ENCODE peak calls at places on chromosomes 1 and 21, in five cellular contexts. J is stimulated activated naive CD8-positive, alpha-beta T cell treated with anti-CD3 and anti-CD28 coated beads, Interleukin-15, Interleukin-2, amounts not matched to agents 100 U/mL and 50 U/mL, for 24 hours; Q is activated CD8-positive, alpha-beta memory T cell treated with anti-CD3 and anti-CD28 coated beads for 48 hours; D is right cardiac atrium; E is activated naive CD4-positive, alpha-beta T cell treated with anti-CD3 and anti-CD28 coated beads for 36 hours. M is an unnamed sample.

GRCh38 chr1:99784809-99785255 is 18.4 kb upstream of the FRRS1 start:
- DNase-seq in Q (no peak), D (no peak), J (no peak), E (no peak), M (no peak)

GRCh38 chr1:89911186-89911976 is 83.5 kb upstream of the ZNF326 start:
- DNase-seq in Q (no peak), J (no peak), E (no peak), D (no peak), M (no peak)

GRCh38 chr1:161367684-161368398 is at the start of gene CFAP126:
- DNase-seq in D (peak; percentile 69), E (peak; percentile 61), J (peak; percentile 33), Q (no peak), M (peak; percentile 81)

GRCh38 chr1:23810818-23811420 is 10.4 kb upstream of the GALE start:
- DNase-seq in D (peak; percentile 25), E (peak; percentile 66), J (peak; percentile 62), Q (no peak), M (no peak)

GRCh38 chr1:16986596-16987361 is 6.4 kb upstream of the MFAP2 start:
- DNase-seq in E (no peak), D (no peak), J (no peak), Q (no peak), M (no peak)

GRCh38 chr1:193211539-193211938 is 25.1 kb upstream of the B3GALT2 start:
- DNase-seq in Q (no peak), E (no peak), D (no peak), J (no peak), M (no peak)

GRCh38 chr1:216531308-216532239 is 108.3 kb upstream of the USH2A start:
- DNase-seq in J (no peak), E (no peak), D (no peak), Q (no peak), M (no peak)

GRCh38 chr1:1374068-1374860 is 743 bp downstream of the AURKAIP1 start:
- DNase-seq in J (no peak), D (no peak), E (no peak), Q (no peak), M (no peak)

GRCh38 chr1:39677645-39678044 is 5.7 kb upstream of the NT5C1A start:
- DNase-seq in E (no peak), Q (no peak), D (no peak), J (no peak), M (no peak)

GRCh38 chr1:27525296-27526271 is 35.6 kb upstream of the WASF2 start:
- DNase-seq in D (peak; percentile 83), J (peak; percentile 82), E (peak; percentile 83), Q (no peak), M (peak; percentile 59)

GRCh38 chr1:8815582-8816285 is 1.7 kb downstream of the RERE start:
- DNase-seq in J (no peak), D (no peak), E (no peak), Q (no peak), M (no peak)

GRCh38 chr1:156618853-156619581 is at the start of gene HAPLN2:
- DNase-seq in D (no peak), J (no peak), E (peak; percentile 45), Q (no peak), M (peak; percentile 47)

GRCh38 chr1:70333245-70333644 is 21.3 kb downstream of the ANKRD13C start:
- DNase-seq in E (no peak), D (no peak), J (no peak), Q (no peak), M (no peak)

GRCh38 chr1:29958271-29958670 is 721.9 kb downstream of the PTPRU start:
- DNase-seq in Q (no peak), J (no peak), E (no peak), D (no peak), M (no peak)

GRCh38 chr1:181459067-181459466 is 24.2 kb upstream of the CACNA1E start:
- DNase-seq in Q (no peak), D (no peak), E (no peak), J (no peak), M (no peak)

GRCh38 chr1:66359815-66360214 is 174.1 kb upstream of the SGIP1 start:
- DNase-seq in E (no peak), J (no peak), Q (no peak), D (no peak), M (no peak)

GRCh38 chr1:172203135-172203823 is 217.2 kb upstream of the C1orf105 start:
- DNase-seq in E (no peak), Q (no peak), D (no peak), J (no peak), M (no peak)

GRCh38 chr1:185311589-185312225 is 5.3 kb downstream of the IVNS1ABP start:
- DNase-seq in J (no peak), Q (no peak), D (no peak), E (no peak), M (no peak)

GRCh38 chr1:61139324-61140055 is 57.1 kb downstream of the NFIA start:
- DNase-seq in D (no peak), E (no peak), Q (no peak), J (no peak), M (no peak)

GRCh38 chr21:15775981-15776380 is 46.2 kb downstream of the USP25 start:
- DNase-seq in Q (no peak), J (no peak), D (no peak), E (no peak), M (no peak)

GRCh38 chr21:15742052-15742451 is 12.3 kb downstream of the USP25 start:
- DNase-seq in E (no peak), D (no peak), Q (no peak), J (no peak), M (no peak)

GRCh38 chr1:22399421-22400091 is 52.1 kb upstream of the ZBTB40 start:
- DNase-seq in J (no peak), D (no peak), Q (no peak), E (no peak), M (no peak)

GRCh38 chr1:248821101-248821500 is 4.6 kb downstream of the SH3BP5L start:
- DNase-seq in D (no peak), Q (no peak), J (no peak), E (no peak), M (no peak)

GRCh38 chr1:178724386-178724733 is 684 bp upstream of the RALGPS2 start:
- DNase-seq in E (no peak), J (no peak), Q (no peak), D (no peak), M (no peak)

GRCh38 chr1:97630281-97630680 is 290.6 kb downstream of the DPYD start:
- DNase-seq in E (no peak), Q (no peak), J (no peak), D (no peak), M (no peak)

GRCh38 chr1:15858069-15858670 is 10.7 kb downstream of the SPEN start:
- DNase-seq in E (no peak), D (no peak), Q (no peak), J (no peak), M (no peak)

GRCh38 chr1:4447778-4448360 is 206.5 kb upstream of the AJAP1 start:
- DNase-seq in E (no peak), D (no peak), Q (no peak), J (no peak), M (no peak)

GRCh38 chr1:196180847-196181593 is 427.2 kb downstream of the KCNT2 start:
- DNase-seq in E (no peak), D (no peak), Q (no peak), J (no peak), M (no peak)

GRCh38 chr1:150066838-150067183 is 765 bp upstream of the VPS45 start:
- DNase-seq in D (peak; percentile 61), Q (peak; percentile 10), J (peak; percentile 66), E (peak; percentile 61), M (no peak)

GRCh38 chr21:42593007-42593814 is 60.2 kb upstream of the PDE9A start:
- DNase-seq in J (peak; percentile 78), Q (peak; percentile 44), D (peak; percentile 63), E (peak; percentile 83), M (peak; percentile 82)

GRCh38 chr1:221939598-221939997 is 197.7 kb upstream of the DUSP10 start:
- DNase-seq in Q (no peak), D (no peak), E (no peak), J (no peak), M (no peak)

GRCh38 chr1:53678948-53679825 is 59.8 kb downstream of the GLIS1 start:
- DNase-seq in Q (no peak), E (no peak), J (no peak), D (no peak), M (no peak)

GRCh38 chr1:247228133-247228532 is 27.7 kb upstream of the VN1R5 start:
- DNase-seq in E (no peak), Q (no peak), J (no peak), D (no peak), M (no peak)

GRCh38 chr1:147083919-147084272 is 88.4 kb downstream of the PRKAB2 start:
- DNase-seq in D (no peak), E (no peak), J (no peak), Q (no peak), M (no peak)

GRCh38 chr1:207004931-207005830 is 27.4 kb downstream of the C1orf116 start:
- DNase-seq in Q (no peak), D (peak; percentile 40), E (peak; percentile 62), J (peak; percentile 50), M (no peak)

GRCh38 chr1:162397943-162398560 is 13.9 kb downstream of the SH2D1B start:
- DNase-seq in J (no peak), Q (no peak), D (no peak), E (no peak), M (no peak)

GRCh38 chr1:97105531-97105930 is 383.9 kb downstream of the PTBP2 start:
- DNase-seq in J (no peak), Q (no peak), D (no peak), E (no peak), M (no peak)

GRCh38 chr1:168097921-168098528 is 38.7 kb downstream of the GPR161 start:
- DNase-seq in Q (no peak), E (no peak), J (no peak), D (no peak), M (no peak)

GRCh38 chr1:5967351-5968160 is 24.7 kb downstream of the NPHP4 start:
- DNase-seq in E (no peak), D (peak; percentile 83), Q (no peak), J (no peak), M (no peak)